ENCODE peak calls at places on chromosomes 4 and X, in four cellular contexts. Z, R, A and K are unnamed samples.

GRCh38 chr4:93409035-93409434 is 419.5 kb upstream of the ATOH1 start:
- DNase-seq in Z (no peak), R (no peak), A (no peak), K (no peak)

GRCh38 chrX:108699368-108699767 is 37.0 kb downstream of the IRS4 start:
- DNase-seq in Z (no peak), R (peak; percentile 16), A (no peak), K (no peak)

GRCh38 chr4:100823066-100823992 is 305.5 kb upstream of the EMCN start:
- DNase-seq in Z (no peak), R (peak; percentile 9), A (no peak), K (peak; percentile 30)

GRCh38 chr4:189940178-189941004 is at the start of gene FRG1:
- DNase-seq in Z (peak; percentile 97), R (peak; percentile 94), A (peak; percentile 75), K (peak; percentile 82)

GRCh38 chrX:151825927-151826471 is 86.7 kb upstream of the MAGEA4 start:
- DNase-seq in Z (no peak), R (peak; percentile 68), A (no peak), K (peak; percentile 17)

GRCh38 chr4:130044788-130045531 is 949.0 kb downstream of the C4orf33 start:
- DNase-seq in Z (no peak), R (no peak), A (no peak), K (no peak)

GRCh38 chr4:105838082-105838481 is 57.2 kb upstream of the NPNT start:
- DNase-seq in Z (no peak), R (no peak), A (no peak), K (no peak)

GRCh38 chr4:156751486-156751885 is 220.1 kb downstream of the PDGFC start:
- DNase-seq in Z (no peak), R (peak; percentile 20), A (no peak), K (no peak)

GRCh38 chr4:171588146-171588545 is 225.1 kb upstream of the GALNTL6 start:
- DNase-seq in Z (no peak), R (no peak), A (no peak), K (no peak)

GRCh38 chr4:22969314-22969896 is 276.7 kb downstream of the GBA3 start:
- DNase-seq in Z (no peak), R (peak; percentile 28), A (no peak), K (peak; percentile 42)

GRCh38 chr4:123399638-123400358 is 3.2 kb downstream of the SPRY1 start:
- DNase-seq in Z (no peak), R (peak; percentile 36), A (no peak), K (no peak)

GRCh38 chrX:136250191-136251041 is 784 bp downstream of the MAP7D3 start:
- DNase-seq in Z (no peak), R (no peak), A (no peak), K (no peak)

GRCh38 chrX:48569958-48570357 is 4.3 kb upstream of the RBM3 start:
- DNase-seq in Z (no peak), R (peak; percentile 31), A (no peak), K (no peak)

GRCh38 chrX:9135901-9136510 is 102.1 kb upstream of the FAM9B start:
- DNase-seq in Z (no peak), R (no peak), A (no peak), K (no peak)

GRCh38 chrX:2484232-2484631 is 16.5 kb downstream of the DHRSX start:
- DNase-seq in Z (no peak), R (peak; percentile 6), A (no peak), K (no peak)

GRCh38 chr4:109730294-109731051 is 603 bp upstream of the PLA2G12A start:
- DNase-seq in Z (peak; percentile 66), R (peak; percentile 44), A (peak; percentile 3), K (peak; percentile 37)

GRCh38 chr4:169160825-169161224 is 109.9 kb downstream of the SH3RF1 start:
- DNase-seq in Z (peak; percentile 40), R (no peak), A (no peak), K (no peak)

GRCh38 chrX:110987292-110987691 is 108.7 kb upstream of the PAK3 start:
- DNase-seq in Z (no peak), R (no peak), A (no peak), K (no peak)

GRCh38 chr4:113445286-113445685 is 316.3 kb downstream of the CAMK2D start:
- DNase-seq in Z (no peak), R (peak; percentile 71), A (peak; percentile 37), K (peak; percentile 67)

GRCh38 chr4:101236097-101236496 is 111.2 kb downstream of the PPP3CA start:
- DNase-seq in Z (no peak), R (no peak), A (no peak), K (no peak)

GRCh38 chr4:46931981-46932380 is 22.9 kb upstream of the COX7B2 start:
- DNase-seq in Z (no peak), R (peak; percentile 58), A (no peak), K (no peak)

GRCh38 chr4:88366460-88366859 is 12.2 kb upstream of the HERC6 start:
- DNase-seq in Z (no peak), R (no peak), A (no peak), K (no peak)

GRCh38 chr4:145216532-145216931 is 36.1 kb upstream of the OTUD4 start:
- DNase-seq in Z (no peak), R (peak; percentile 12), A (no peak), K (no peak)

GRCh38 chrX:109840585-109840984 is 107.5 kb upstream of the ACSL4 start:
- DNase-seq in Z (no peak), R (peak; percentile 86), A (peak; percentile 25), K (peak; percentile 83)

DNA sequence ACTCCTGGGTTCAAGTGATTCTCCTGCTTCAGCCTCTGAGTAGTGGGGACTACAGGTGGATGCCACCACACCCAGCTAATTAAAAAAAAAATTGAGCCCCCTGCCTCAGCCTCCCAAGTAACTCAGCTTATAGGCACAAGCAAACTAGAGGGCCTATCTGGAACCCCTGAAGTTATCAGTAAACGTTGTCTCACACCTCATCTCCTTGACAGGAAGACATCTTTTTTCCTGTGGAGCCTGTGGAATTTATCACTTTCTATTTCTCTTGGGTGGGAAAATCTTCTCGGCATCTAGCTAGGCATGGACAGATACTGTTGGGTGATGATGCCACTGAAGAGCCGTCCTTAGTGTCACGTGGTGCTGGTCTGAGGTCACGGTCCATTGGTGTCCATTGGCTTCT is 171.3 kb downstream of the SOWAHB start:
- DNase-seq in Z (no peak), R (no peak), A (no peak), K (no peak)
- H3K4me3 ChIP-seq in Z (no peak overlapping the region), R (no peak overlapping the region), A (no peak overlapping the region), K (no peak overlapping the region)

DNA sequence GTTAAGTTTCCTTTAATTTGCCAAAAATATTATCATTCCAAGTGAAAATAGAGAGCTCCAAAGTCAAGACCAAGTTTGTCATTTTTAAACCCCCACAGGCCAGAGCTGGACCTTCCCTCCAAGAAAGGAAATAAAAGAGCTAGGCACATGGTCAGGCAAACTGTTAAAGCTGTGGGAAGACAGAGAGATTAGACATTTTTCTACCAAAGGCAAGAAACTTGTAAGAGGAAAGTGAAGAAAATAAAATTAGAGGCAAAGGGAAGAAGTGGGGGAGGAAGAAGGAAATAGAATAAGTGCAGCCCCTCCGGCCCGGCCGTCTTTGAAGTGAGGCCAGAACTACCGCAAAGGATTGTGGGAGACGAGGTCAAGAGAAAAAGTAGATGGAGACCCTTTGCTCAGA is 47.9 kb upstream of the HAND2 start:
- DNase-seq in Z (no peak), R (no peak), A (no peak), K (no peak)
- TF ChIP-seq CTCF in Z (no peak), R (no peak), A (no peak), K (no peak)

DNA sequence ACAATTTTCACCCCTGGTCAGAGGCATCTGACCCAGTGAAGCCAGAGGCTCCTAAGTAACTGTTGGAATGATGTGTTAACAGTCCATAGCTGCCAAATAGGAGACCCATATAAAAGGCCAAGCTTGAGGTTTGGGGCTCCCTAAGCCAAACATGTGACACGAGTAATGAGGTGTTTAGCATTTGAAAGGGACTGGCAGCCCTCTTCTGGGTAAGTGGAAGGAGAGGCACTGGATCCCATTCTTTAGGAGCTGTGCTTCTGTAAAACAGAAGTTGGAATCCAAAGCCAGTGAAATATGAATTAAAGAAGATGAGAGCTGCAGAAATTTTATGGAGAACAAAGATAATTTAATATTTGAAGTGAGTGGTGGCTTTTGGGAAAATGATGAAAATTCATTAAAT is 100.7 kb upstream of the PNPLA4 start:
- DNase-seq in Z (no peak), R (no peak), A (no peak), K (no peak)
- H3K4me3 ChIP-seq in Z (no peak overlapping the region), R (no peak overlapping the region), A (no peak overlapping the region), K (no peak overlapping the region)

GRCh38 chrX:101362757-101363156 is 14.2 kb upstream of the TIMM8A start:
- DNase-seq in Z (no peak), R (no peak), A (no peak), K (no peak)

GRCh38 chrX:101357166-101357795 is 8.7 kb upstream of the TIMM8A start:
- DNase-seq in Z (no peak), R (peak; percentile 12), A (no peak), K (no peak)

GRCh38 chrX:101359966-101360365 is 11.4 kb upstream of the TIMM8A start:
- DNase-seq in Z (no peak), R (no peak), A (no peak), K (no peak)

GRCh38 chrX:101362116-101362515 is 13.6 kb upstream of the TIMM8A start:
- DNase-seq in Z (no peak), R (no peak), A (no peak), K (no peak)
- TF ChIP-seq CTCF in Z (no peak), R (no peak), A (no peak), K (no peak)

DNA sequence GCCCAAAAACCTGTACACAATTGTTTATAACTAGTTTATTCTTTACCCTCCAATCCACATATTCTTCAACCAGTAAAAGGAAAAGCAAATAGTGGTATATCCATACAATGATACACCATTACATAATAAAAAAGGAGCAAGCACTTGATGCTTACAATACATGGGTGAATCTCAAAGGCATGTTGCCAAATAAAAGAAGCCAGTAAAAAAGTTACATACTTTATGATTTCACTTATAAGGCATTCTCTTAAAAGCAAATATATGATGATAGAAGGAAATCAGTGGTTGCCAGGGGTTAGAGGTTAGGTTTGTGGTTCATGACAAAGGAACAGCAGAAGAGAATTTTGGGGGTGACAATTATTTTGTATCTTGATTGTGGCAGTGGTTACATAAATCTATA is 896.1 kb upstream of the LCORL start:
- DNase-seq in Z (no peak), R (peak; percentile 88), A (no peak), K (no peak)
- H3K4me3 ChIP-seq in Z (no peak overlapping the region), R (no peak overlapping the region), A (no peak overlapping the region), K (no peak overlapping the region)